ENCODE peak calls at places on chromosomes 5 and 9, in seven cellular contexts. R, D, U, O, Q, W and H are unnamed samples.
A peak's percentile ranks its signal among the peaks of the same experiment; 100 is the strongest.

GRCh38 chr9:121636411-121636865 is 15.0 kb upstream of the DAB2IP start:
- DNase-seq in R (no peak), D (peak; percentile 65), U (no peak), O (no peak), Q (peak; percentile 36), W (no peak), H (no peak)

GRCh38 chr5:69502375-69503143 is 10.0 kb downstream of the OCLN start:
- DNase-seq in R (no peak), D (peak; percentile 52), U (no peak), O (peak; percentile 42), Q (peak; percentile 86), W (no peak), H (peak; percentile 74)

GRCh38 chr9:124835026-124835501 is 18.2 kb upstream of the WDR38 start:
- DNase-seq in R (no peak), D (peak; percentile 78), U (peak; percentile 14), O (peak; percentile 81), Q (peak; percentile 78), W (no peak), H (peak; percentile 84)

GRCh38 chr5:111119856-111120255 is 27.7 kb downstream of the WDR36 start:
- DNase-seq in R (no peak), D (no peak), U (no peak), O (no peak), Q (no peak), W (no peak), H (no peak)

GRCh38 chr9:91424403-91425176 is 958 bp upstream of the NFIL3 start:
- DNase-seq in R (peak; percentile 64), D (peak; percentile 60), U (peak; percentile 64), O (peak; percentile 56), Q (peak; percentile 81), W (no peak), H (peak; percentile 62)

GRCh38 chr5:174421408-174421805 is 303.0 kb upstream of the MSX2 start:
- DNase-seq in R (no peak), D (no peak), U (no peak), O (no peak), Q (no peak), W (no peak), H (no peak)

GRCh38 chr9:437066-438015 is 222.7 kb downstream of the DOCK8 start:
- DNase-seq in R (no peak), D (no peak), U (no peak), O (no peak), Q (peak; percentile 93), W (no peak), H (no peak)

GRCh38 chr9:70046274-70047070 is 2.8 kb downstream of the MAMDC2 start:
- DNase-seq in R (no peak), D (peak; percentile 31), U (no peak), O (no peak), Q (no peak), W (no peak), H (no peak)

GRCh38 chr9:90038778-90039177 is 434.0 kb downstream of the GADD45G start:
- DNase-seq in R (peak; percentile 84), D (no peak), U (no peak), O (no peak), Q (peak; percentile 4), W (no peak), H (no peak)

GRCh38 chr5:166441-167372 is 24.6 kb upstream of the LRRC14B start:
- DNase-seq in R (no peak), D (no peak), U (no peak), O (no peak), Q (no peak), W (no peak), H (no peak)

GRCh38 chr9:131503626-131504465 is 1.1 kb downstream of the POMT1 start:
- DNase-seq in R (peak; percentile 23), D (peak; percentile 34), U (peak; percentile 54), O (peak; percentile 62), Q (peak; percentile 27), W (peak; percentile 21), H (peak; percentile 36)

GRCh38 chr9:133583111-133583510 is 26.1 kb downstream of the FAM163B start:
- DNase-seq in R (no peak), D (no peak), U (no peak), O (no peak), Q (no peak), W (no peak), H (no peak)

GRCh38 chr5:141913560-141913959 is 10.1 kb upstream of the DELE1 start:
- DNase-seq in R (peak; percentile 23), D (no peak), U (no peak), O (no peak), Q (no peak), W (no peak), H (no peak)

GRCh38 chr9:130020618-130021017 is 22.4 kb downstream of the FNBP1 start:
- DNase-seq in R (no peak), D (no peak), U (no peak), O (no peak), Q (peak; percentile 18), W (no peak), H (no peak)

GRCh38 chr5:164941102-164941501 is 1435.7 kb downstream of the MAT2B start:
- DNase-seq in R (no peak), D (no peak), U (no peak), O (no peak), Q (peak; percentile 14), W (no peak), H (no peak)

GRCh38 chr9:127165096-127165495 is 42.7 kb upstream of the ANGPTL2 start:
- DNase-seq in R (peak; percentile 52), D (no peak), U (no peak), O (no peak), Q (no peak), W (no peak), H (no peak)

GRCh38 chr5:27472000-27472763 is 433.8 kb upstream of the CDH9 start:
- DNase-seq in R (peak; percentile 91), D (no peak), U (peak; percentile 76), O (no peak), Q (peak; percentile 9), W (peak; percentile 89), H (peak; percentile 41)

GRCh38 chr5:97545446-97545845 is 362.4 kb upstream of the RIOK2 start:
- DNase-seq in R (no peak), D (no peak), U (no peak), O (no peak), Q (no peak), W (no peak), H (no peak)
- H2AFZ ChIP-seq in R (peak overlapping the region; percentile 50), D (no peak overlapping the region), U (no peak overlapping the region), O (peak overlapping the region; percentile 51), Q (no peak overlapping the region), W (no peak overlapping the region), H (no peak overlapping the region)

GRCh38 chr5:21810737-21811316 is 1042.3 kb downstream of the CDH12 start:
- DNase-seq in R (peak; percentile 34), D (peak; percentile 51), U (peak; percentile 3), O (peak; percentile 81), Q (peak; percentile 23), W (no peak), H (no peak)
- TF ChIP-seq CTCF in R (peak; percentile 62), D (peak; percentile 18), U (no peak), O (peak; percentile 84), Q (peak; percentile 19), W (no peak), H (peak; percentile 74)

GRCh38 chr5:86979801-86980510 is 287.7 kb upstream of the RASA1 start:
- DNase-seq in R (no peak), D (peak; percentile 46), U (no peak), O (peak; percentile 96), Q (peak; percentile 81), W (no peak), H (peak; percentile 39)
- H2AFZ ChIP-seq in R (no peak overlapping the region), D (peak overlapping the region; percentile 12), U (no peak overlapping the region), O (peak overlapping the region; percentile 7), Q (no peak overlapping the region), W (no peak overlapping the region), H (no peak overlapping the region)

DNA sequence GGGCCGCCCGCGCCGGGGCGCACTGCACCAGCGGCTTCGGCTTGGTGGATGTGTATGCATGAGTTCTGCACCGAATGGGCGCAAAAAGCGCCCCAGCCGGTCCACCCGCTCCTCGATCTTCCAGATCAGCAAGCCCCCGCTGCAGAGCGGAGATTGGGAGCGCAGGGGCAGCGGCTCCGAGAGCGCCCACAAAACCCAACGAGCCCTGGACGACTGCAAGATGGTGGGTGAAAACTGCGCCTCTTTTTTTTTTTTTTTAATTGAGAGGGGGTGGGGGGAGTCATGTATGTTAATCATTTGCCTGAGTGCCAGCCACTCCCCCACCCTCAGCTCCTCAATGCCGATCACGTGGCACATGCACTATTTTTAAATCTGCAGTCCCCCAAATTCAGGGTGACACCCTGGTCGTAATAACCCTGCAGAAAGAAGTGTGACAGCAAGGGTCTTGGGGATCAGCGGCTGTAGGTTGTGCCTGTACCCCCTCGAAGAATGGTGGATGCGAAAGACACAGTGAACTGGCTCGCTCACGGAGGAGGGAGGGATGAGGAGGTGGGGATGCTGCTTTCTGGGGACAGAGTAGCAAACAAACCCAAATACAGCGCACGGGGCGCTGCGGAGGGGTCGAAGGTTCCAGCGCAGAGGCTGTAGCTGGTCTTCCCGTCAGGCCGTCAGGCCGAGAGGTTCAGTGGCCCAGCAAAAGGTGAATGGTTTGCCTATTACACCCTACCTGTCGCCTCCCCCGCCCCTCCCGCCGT is 929 bp downstream of the RGS7BP start:
- DNase-seq in R (peak; percentile 62), D (no peak), U (no peak), O (no peak), Q (no peak), W (peak; percentile 23), H (no peak)
- TF ChIP-seq CTCF in R (peak; percentile 47), D (no peak), U (no peak), O (peak; percentile 37), Q (no peak), W (peak; percentile 30), H (no peak)

DNA sequence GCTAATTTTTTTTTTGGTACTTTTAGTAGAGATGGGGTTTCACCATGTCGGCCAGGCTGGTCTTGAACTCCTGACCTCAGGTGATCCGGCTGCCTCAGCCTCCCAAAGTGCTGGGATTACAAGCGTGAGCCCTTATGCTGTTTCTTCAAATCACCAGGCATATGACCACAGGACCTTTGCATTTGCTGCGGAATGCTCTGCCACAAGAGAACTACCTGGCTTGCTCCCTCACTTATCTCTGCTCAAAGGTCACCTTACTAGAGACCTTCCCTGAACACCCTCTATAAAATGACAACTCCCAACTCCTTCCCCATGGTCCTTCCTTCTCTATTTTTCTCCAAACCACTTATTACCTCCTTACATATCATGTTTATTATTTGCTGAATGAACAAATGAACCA is 1.4 kb downstream of the ZER1 start:
- DNase-seq in R (no peak), D (no peak), U (no peak), O (no peak), Q (no peak), W (no peak), H (no peak)
- H2AFZ ChIP-seq in R (no peak overlapping the region), D (no peak overlapping the region), U (no peak overlapping the region), O (no peak overlapping the region), Q (no peak overlapping the region), W (no peak overlapping the region), H (no peak overlapping the region)